ENCODE peak calls at places on chromosome 9, in ten cellular contexts. One of them, this sample, is unnamed.

GRCh38 chr9:68417762-68418161 is 61.4 kb downstream of the PGM5 start:
- DNase-seq in H7: no peak
- DNase-seq in activated T-cell treated with anti-CD3 and anti-CD28 coated beads for 1 hour: no peak
- DNase-seq in activated CD8-positive, alpha-beta memory T cell treated with anti-CD3 and anti-CD28 coated beads, Interleukin-2, amount 50 U/mL, for 4 hours: no peak
- DNase-seq in islet precursor cell: no peak
- DNase-seq in NCI-H1417: no peak
- DNase-seq in mucosa of descending colon: no peak
- DNase-seq in amniotic stem cell: no peak
- DNase-seq in left ventricle myocardium inferior: no peak
- DNase-seq in HTR-8/SVneo: no peak
- DNase-seq in this sample: no peak

GRCh38 chr9:13431137-13431536 is 151.6 kb upstream of the MPDZ start:
- DNase-seq in NCI-H1417: no peak
- DNase-seq in amniotic stem cell: no peak
- DNase-seq in islet precursor cell: no peak
- DNase-seq in activated CD8-positive, alpha-beta memory T cell treated with anti-CD3 and anti-CD28 coated beads, Interleukin-2, amount 50 U/mL, for 4 hours: no peak
- DNase-seq in mucosa of descending colon: no peak
- DNase-seq in H7: peak; percentile 7
- DNase-seq in HTR-8/SVneo: no peak
- DNase-seq in left ventricle myocardium inferior: no peak
- DNase-seq in activated T-cell treated with anti-CD3 and anti-CD28 coated beads for 1 hour: no peak
- DNase-seq in this sample: no peak

GRCh38 chr9:87213948-87214347 is 266.6 kb upstream of the GAS1 start:
- DNase-seq in H7: no peak
- DNase-seq in NCI-H1417: no peak
- DNase-seq in mucosa of descending colon: no peak
- DNase-seq in islet precursor cell: peak; percentile 65
- DNase-seq in activated T-cell treated with anti-CD3 and anti-CD28 coated beads for 1 hour: no peak
- DNase-seq in activated CD8-positive, alpha-beta memory T cell treated with anti-CD3 and anti-CD28 coated beads, Interleukin-2, amount 50 U/mL, for 4 hours: no peak
- DNase-seq in amniotic stem cell: no peak
- DNase-seq in HTR-8/SVneo: no peak
- DNase-seq in left ventricle myocardium inferior: no peak
- DNase-seq in this sample: no peak

GRCh38 chr9:82513242-82513750 is 524.7 kb downstream of the SPATA31D1 start:
- DNase-seq in NCI-H1417: no peak
- DNase-seq in activated CD8-positive, alpha-beta memory T cell treated with anti-CD3 and anti-CD28 coated beads, Interleukin-2, amount 50 U/mL, for 4 hours: no peak
- DNase-seq in activated T-cell treated with anti-CD3 and anti-CD28 coated beads for 1 hour: no peak
- DNase-seq in H7: no peak
- DNase-seq in HTR-8/SVneo: no peak
- DNase-seq in left ventricle myocardium inferior: no peak
- DNase-seq in islet precursor cell: no peak
- DNase-seq in mucosa of descending colon: no peak
- DNase-seq in amniotic stem cell: no peak
- DNase-seq in this sample: no peak

GRCh38 chr9:121773954-121774714 is 122.7 kb downstream of the DAB2IP start:
- DNase-seq in HTR-8/SVneo: no peak
- DNase-seq in islet precursor cell: no peak
- DNase-seq in activated T-cell treated with anti-CD3 and anti-CD28 coated beads for 1 hour: no peak
- DNase-seq in amniotic stem cell: no peak
- DNase-seq in left ventricle myocardium inferior: peak; percentile 11
- DNase-seq in mucosa of descending colon: peak; percentile 45
- DNase-seq in H7: no peak
- DNase-seq in NCI-H1417: no peak
- DNase-seq in activated CD8-positive, alpha-beta memory T cell treated with anti-CD3 and anti-CD28 coated beads, Interleukin-2, amount 50 U/mL, for 4 hours: peak; percentile 12
- DNase-seq in this sample: no peak

GRCh38 chr9:5608298-5609254 is 20.3 kb upstream of the RIC1 start:
- DNase-seq in activated T-cell treated with anti-CD3 and anti-CD28 coated beads for 1 hour: no peak
- DNase-seq in H7: no peak
- DNase-seq in left ventricle myocardium inferior: no peak
- DNase-seq in islet precursor cell: no peak
- DNase-seq in mucosa of descending colon: no peak
- DNase-seq in HTR-8/SVneo: no peak
- DNase-seq in NCI-H1417: no peak
- DNase-seq in amniotic stem cell: no peak
- DNase-seq in activated CD8-positive, alpha-beta memory T cell treated with anti-CD3 and anti-CD28 coated beads, Interleukin-2, amount 50 U/mL, for 4 hours: no peak
- DNase-seq in this sample: no peak

GRCh38 chr9:81687521-81688261 is 1.7 kb downstream of the TLE1 start:
- DNase-seq in left ventricle myocardium inferior: peak; percentile 33
- DNase-seq in activated CD8-positive, alpha-beta memory T cell treated with anti-CD3 and anti-CD28 coated beads, Interleukin-2, amount 50 U/mL, for 4 hours: peak; percentile 15
- DNase-seq in H7: peak; percentile 87
- DNase-seq in HTR-8/SVneo: peak; percentile 10
- DNase-seq in amniotic stem cell: no peak
- DNase-seq in mucosa of descending colon: peak; percentile 78
- DNase-seq in NCI-H1417: peak; percentile 7
- DNase-seq in activated T-cell treated with anti-CD3 and anti-CD28 coated beads for 1 hour: no peak
- DNase-seq in islet precursor cell: peak; percentile 64
- DNase-seq in this sample: no peak

GRCh38 chr9:73054091-73054490 is 97.6 kb upstream of the ANXA1 start:
- DNase-seq in NCI-H1417: no peak
- DNase-seq in H7: no peak
- DNase-seq in activated CD8-positive, alpha-beta memory T cell treated with anti-CD3 and anti-CD28 coated beads, Interleukin-2, amount 50 U/mL, for 4 hours: no peak
- DNase-seq in activated T-cell treated with anti-CD3 and anti-CD28 coated beads for 1 hour: no peak
- DNase-seq in HTR-8/SVneo: no peak
- DNase-seq in amniotic stem cell: no peak
- DNase-seq in mucosa of descending colon: no peak
- DNase-seq in left ventricle myocardium inferior: no peak
- DNase-seq in islet precursor cell: no peak
- DNase-seq in this sample: no peak

GRCh38 chr9:97830884-97831829 is 21.9 kb upstream of the FOXE1 start:
- DNase-seq in NCI-H1417: peak; percentile 72
- DNase-seq in islet precursor cell: peak; percentile 85
- DNase-seq in mucosa of descending colon: no peak
- DNase-seq in amniotic stem cell: no peak
- DNase-seq in H7: peak; percentile 24
- DNase-seq in HTR-8/SVneo: no peak
- DNase-seq in activated T-cell treated with anti-CD3 and anti-CD28 coated beads for 1 hour: no peak
- DNase-seq in activated CD8-positive, alpha-beta memory T cell treated with anti-CD3 and anti-CD28 coated beads, Interleukin-2, amount 50 U/mL, for 4 hours: no peak
- DNase-seq in left ventricle myocardium inferior: no peak
- DNase-seq in this sample: no peak

GRCh38 chr9:105438136-105438839 is 9.5 kb upstream of the FSD1L start:
- DNase-seq in left ventricle myocardium inferior: no peak
- DNase-seq in amniotic stem cell: no peak
- DNase-seq in HTR-8/SVneo: no peak
- DNase-seq in mucosa of descending colon: no peak
- DNase-seq in activated T-cell treated with anti-CD3 and anti-CD28 coated beads for 1 hour: no peak
- DNase-seq in activated CD8-positive, alpha-beta memory T cell treated with anti-CD3 and anti-CD28 coated beads, Interleukin-2, amount 50 U/mL, for 4 hours: no peak
- DNase-seq in H7: no peak
- DNase-seq in islet precursor cell: no peak
- DNase-seq in NCI-H1417: peak; percentile 50
- DNase-seq in this sample: no peak

GRCh38 chr9:90322296-90322695 is 320.3 kb downstream of the DIRAS2 start:
- DNase-seq in left ventricle myocardium inferior: no peak
- DNase-seq in amniotic stem cell: no peak
- DNase-seq in activated T-cell treated with anti-CD3 and anti-CD28 coated beads for 1 hour: no peak
- DNase-seq in HTR-8/SVneo: no peak
- DNase-seq in mucosa of descending colon: no peak
- DNase-seq in NCI-H1417: no peak
- DNase-seq in H7: no peak
- DNase-seq in activated CD8-positive, alpha-beta memory T cell treated with anti-CD3 and anti-CD28 coated beads, Interleukin-2, amount 50 U/mL, for 4 hours: no peak
- DNase-seq in islet precursor cell: no peak
- DNase-seq in this sample: no peak

GRCh38 chr9:130482463-130482862 is 37.7 kb downstream of the ASS1 start:
- DNase-seq in activated T-cell treated with anti-CD3 and anti-CD28 coated beads for 1 hour: no peak
- DNase-seq in mucosa of descending colon: no peak
- DNase-seq in activated CD8-positive, alpha-beta memory T cell treated with anti-CD3 and anti-CD28 coated beads, Interleukin-2, amount 50 U/mL, for 4 hours: no peak
- DNase-seq in left ventricle myocardium inferior: no peak
- DNase-seq in amniotic stem cell: no peak
- DNase-seq in islet precursor cell: no peak
- DNase-seq in HTR-8/SVneo: no peak
- DNase-seq in H7: no peak
- DNase-seq in NCI-H1417: no peak
- DNase-seq in this sample: no peak

GRCh38 chr9:88344013-88344412 is 44.2 kb upstream of the SPIN1 start:
- DNase-seq in mucosa of descending colon: no peak
- DNase-seq in H7: no peak
- DNase-seq in amniotic stem cell: no peak
- DNase-seq in left ventricle myocardium inferior: no peak
- DNase-seq in activated T-cell treated with anti-CD3 and anti-CD28 coated beads for 1 hour: no peak
- DNase-seq in NCI-H1417: no peak
- DNase-seq in HTR-8/SVneo: no peak
- DNase-seq in activated CD8-positive, alpha-beta memory T cell treated with anti-CD3 and anti-CD28 coated beads, Interleukin-2, amount 50 U/mL, for 4 hours: no peak
- DNase-seq in islet precursor cell: no peak
- DNase-seq in this sample: no peak

GRCh38 chr9:133563286-133564213 is 29.0 kb downstream of the ADAMTSL2 start:
- DNase-seq in activated T-cell treated with anti-CD3 and anti-CD28 coated beads for 1 hour: no peak
- DNase-seq in amniotic stem cell: no peak
- DNase-seq in H7: no peak
- DNase-seq in islet precursor cell: peak; percentile 85
- DNase-seq in activated CD8-positive, alpha-beta memory T cell treated with anti-CD3 and anti-CD28 coated beads, Interleukin-2, amount 50 U/mL, for 4 hours: no peak
- DNase-seq in HTR-8/SVneo: no peak
- DNase-seq in left ventricle myocardium inferior: peak; percentile 67
- DNase-seq in mucosa of descending colon: peak; percentile 71
- DNase-seq in NCI-H1417: peak; percentile 3
- DNase-seq in this sample: no peak

GRCh38 chr9:36457836-36458429 is 57.9 kb upstream of the RNF38 start:
- DNase-seq in mucosa of descending colon: no peak
- DNase-seq in amniotic stem cell: no peak
- DNase-seq in NCI-H1417: no peak
- DNase-seq in islet precursor cell: no peak
- DNase-seq in HTR-8/SVneo: no peak
- DNase-seq in activated CD8-positive, alpha-beta memory T cell treated with anti-CD3 and anti-CD28 coated beads, Interleukin-2, amount 50 U/mL, for 4 hours: no peak
- DNase-seq in H7: no peak
- DNase-seq in activated T-cell treated with anti-CD3 and anti-CD28 coated beads for 1 hour: no peak
- DNase-seq in left ventricle myocardium inferior: no peak
- DNase-seq in this sample: no peak

GRCh38 chr9:76181020-76181641 is 213.1 kb downstream of the RFK start:
- DNase-seq in HTR-8/SVneo: no peak
- DNase-seq in activated CD8-positive, alpha-beta memory T cell treated with anti-CD3 and anti-CD28 coated beads, Interleukin-2, amount 50 U/mL, for 4 hours: no peak
- DNase-seq in left ventricle myocardium inferior: no peak
- DNase-seq in activated T-cell treated with anti-CD3 and anti-CD28 coated beads for 1 hour: no peak
- DNase-seq in islet precursor cell: peak; percentile 60
- DNase-seq in amniotic stem cell: no peak
- DNase-seq in H7: no peak
- DNase-seq in NCI-H1417: no peak
- DNase-seq in mucosa of descending colon: no peak
- DNase-seq in this sample: no peak

GRCh38 chr9:136399176-136400037 is 563 bp downstream of the SNAPC4 start:
- DNase-seq in left ventricle myocardium inferior: no peak
- DNase-seq in NCI-H1417: no peak
- DNase-seq in activated T-cell treated with anti-CD3 and anti-CD28 coated beads for 1 hour: no peak
- DNase-seq in islet precursor cell: no peak
- DNase-seq in HTR-8/SVneo: peak; percentile 5
- DNase-seq in mucosa of descending colon: no peak
- DNase-seq in H7: peak; percentile 87
- DNase-seq in activated CD8-positive, alpha-beta memory T cell treated with anti-CD3 and anti-CD28 coated beads, Interleukin-2, amount 50 U/mL, for 4 hours: peak; percentile 41
- DNase-seq in amniotic stem cell: no peak
- DNase-seq in this sample: no peak

GRCh38 chr9:126327750-126328120 is 1.1 kb downstream of the MVB12B start:
- DNase-seq in amniotic stem cell: no peak
- DNase-seq in left ventricle myocardium inferior: no peak
- DNase-seq in activated CD8-positive, alpha-beta memory T cell treated with anti-CD3 and anti-CD28 coated beads, Interleukin-2, amount 50 U/mL, for 4 hours: no peak
- DNase-seq in NCI-H1417: no peak
- DNase-seq in mucosa of descending colon: no peak
- DNase-seq in HTR-8/SVneo: no peak
- DNase-seq in H7: no peak
- DNase-seq in islet precursor cell: peak; percentile 53
- DNase-seq in activated T-cell treated with anti-CD3 and anti-CD28 coated beads for 1 hour: no peak
- DNase-seq in this sample: no peak

GRCh38 chr9:92968081-92968480 is 20.8 kb downstream of the FGD3 start:
- DNase-seq in HTR-8/SVneo: no peak
- DNase-seq in activated T-cell treated with anti-CD3 and anti-CD28 coated beads for 1 hour: no peak
- DNase-seq in activated CD8-positive, alpha-beta memory T cell treated with anti-CD3 and anti-CD28 coated beads, Interleukin-2, amount 50 U/mL, for 4 hours: no peak
- DNase-seq in islet precursor cell: no peak
- DNase-seq in amniotic stem cell: no peak
- DNase-seq in H7: no peak
- DNase-seq in mucosa of descending colon: no peak
- DNase-seq in NCI-H1417: no peak
- DNase-seq in left ventricle myocardium inferior: no peak
- DNase-seq in this sample: no peak